ENCODE peak calls at places on chromosomes 11 and 22, in six cellular contexts. M, Q, R, S, C and O are unnamed samples.

GRCh38 chr22:37303821-37304274 is 21.5 kb downstream of the CYTH4 start:
- DNase-seq in M (no peak), R (peak; percentile 71), C (no peak), S (peak; percentile 38), Q (peak; percentile 54), O (no peak)

GRCh38 chr11:63622318-63622717 is 8.1 kb upstream of the PLAAT3 start:
- DNase-seq in M (no peak), S (no peak), C (peak; percentile 44), R (peak; percentile 33), Q (peak; percentile 41), O (no peak)

GRCh38 chr22:28917747-28918543 is 34.6 kb downstream of the ZNRF3 start:
- DNase-seq in M (no peak), Q (no peak), C (peak; percentile 46), R (no peak), S (peak; percentile 66), O (no peak)

GRCh38 chr22:35739642-35740041 is 22.0 kb downstream of the APOL5 start:
- DNase-seq in R (no peak), Q (peak; percentile 7), C (no peak), S (no peak), M (peak; percentile 9), O (no peak)

GRCh38 chr11:125063429-125064043 is 431 bp downstream of the SLC37A2 start:
- DNase-seq in M (no peak), S (no peak), C (no peak), R (no peak), Q (no peak), O (peak; percentile 71)

GRCh38 chr11:110428956-110429613 is 663 bp upstream of the FDX1 start:
- DNase-seq in R (no peak), Q (no peak), S (no peak), C (no peak), M (peak; percentile 52), O (no peak)

GRCh38 chr22:35178446-35178845 is 78.8 kb upstream of the HMGXB4 start:
- DNase-seq in Q (no peak), C (no peak), R (no peak), S (no peak), M (no peak), O (no peak)

GRCh38 chr22:31846161-31847115 is 92.6 kb downstream of the DEPDC5 start:
- DNase-seq in S (no peak), C (no peak), M (peak; percentile 29), Q (peak; percentile 13), R (no peak), O (no peak)

GRCh38 chr11:83027794-83028193 is 43.9 kb downstream of the RAB30 start:
- DNase-seq in S (no peak), C (no peak), R (no peak), M (no peak), Q (no peak), O (no peak)

GRCh38 chr11:15988693-15989231 is 367.6 kb downstream of the SOX6 start:
- DNase-seq in C (no peak), M (no peak), R (no peak), S (no peak), Q (no peak), O (no peak)

GRCh38 chr11:1837171-1838076 is 1.4 kb upstream of the TNNI2 start:
- DNase-seq in M (peak; percentile 89), R (peak; percentile 34), S (no peak), Q (peak; percentile 76), C (peak; percentile 79), O (peak; percentile 86)

GRCh38 chr11:47980093-47980906 is at the start of gene PTPRJ:
- DNase-seq in R (peak; percentile 53), M (peak; percentile 49), Q (peak; percentile 52), C (peak; percentile 71), S (no peak), O (peak; percentile 89)

GRCh38 chr11:1652442-1652777 is 22.8 kb downstream of the KRTAP5-5 start:
- DNase-seq in C (no peak), S (no peak), M (no peak), Q (no peak), R (no peak), O (peak; percentile 55)

GRCh38 chr11:35281169-35281591 is 138.2 kb downstream of the SLC1A2 start:
- DNase-seq in M (no peak), Q (no peak), R (no peak), C (no peak), S (no peak), O (no peak)

GRCh38 chr11:118212131-118212725 is 12.6 kb downstream of the JAML start:
- DNase-seq in S (no peak), M (no peak), C (no peak), R (no peak), Q (no peak), O (no peak)

GRCh38 chr11:93552874-93553273 is 9.7 kb upstream of the SMCO4 start:
- DNase-seq in R (no peak), M (no peak), C (no peak), Q (no peak), S (no peak), O (no peak)

GRCh38 chr11:114197799-114198500 is 98.2 kb upstream of the NNMT start:
- DNase-seq in M (no peak), C (peak; percentile 84), R (peak; percentile 68), S (peak; percentile 98), Q (peak; percentile 47), O (peak; percentile 87)

GRCh38 chr11:114193730-114194674 is 102.2 kb upstream of the NNMT start:
- DNase-seq in C (no peak), M (no peak), R (no peak), Q (no peak), S (no peak), O (no peak)

GRCh38 chr11:114196994-114197702 is 99.1 kb upstream of the NNMT start:
- DNase-seq in M (no peak), S (no peak), Q (no peak), R (no peak), C (no peak), O (no peak)

GRCh38 chr11:114199051-114199450 is 97.1 kb upstream of the NNMT start:
- DNase-seq in Q (no peak), R (no peak), M (no peak), S (no peak), C (no peak), O (no peak)

GRCh38 chr11:114195981-114196731 is 100.0 kb upstream of the NNMT start:
- DNase-seq in C (no peak), S (no peak), R (peak; percentile 67), M (no peak), Q (peak; percentile 72), O (no peak)
- TF ChIP-seq CTCF in C (no peak), S (peak; percentile 6), R (no peak), M (no peak), Q (no peak), O (no peak)

GRCh38 chr11:30855383-30856006 is 269.3 kb upstream of the MPPED2 start:
- DNase-seq in S (peak; percentile 5), C (no peak), Q (no peak), M (no peak), R (peak; percentile 4), O (no peak)
- TF ChIP-seq CTCF in S (no peak), C (peak; percentile 13), Q (no peak), M (no peak), R (peak; percentile 14), O (no peak)

GRCh38 chr11:107780775-107781174 is 68.9 kb upstream of the SLN start:
- DNase-seq in M (peak; percentile 25), C (no peak), Q (no peak), S (no peak), R (no peak), O (no peak)
- TF ChIP-seq CTCF in M (no peak), C (no peak), Q (no peak), S (no peak), R (no peak), O (no peak)

GRCh38 chr11:114132427-114132826 is 72.9 kb downstream of the ZBTB16 start:
- DNase-seq in Q (no peak), R (no peak), S (no peak), C (no peak), M (no peak), O (no peak)

GRCh38 chr11:114134870-114135269 is 75.4 kb downstream of the ZBTB16 start:
- DNase-seq in C (no peak), M (no peak), Q (no peak), R (peak; percentile 18), S (peak; percentile 42), O (no peak)

GRCh38 chr11:114135737-114136151 is 76.2 kb downstream of the ZBTB16 start:
- DNase-seq in M (no peak), S (peak; percentile 82), Q (no peak), R (no peak), C (no peak), O (no peak)

GRCh38 chr11:114132944-114133394 is 73.5 kb downstream of the ZBTB16 start:
- DNase-seq in R (no peak), C (peak; percentile 63), M (no peak), Q (no peak), S (peak; percentile 58), O (no peak)

GRCh38 chr11:114133548-114134329 is 74.2 kb downstream of the ZBTB16 start:
- DNase-seq in M (no peak), C (no peak), R (no peak), S (peak; percentile 53), Q (no peak), O (no peak)
- TF ChIP-seq CTCF in M (no peak), C (no peak), R (no peak), S (peak; percentile 14), Q (no peak), O (no peak)